ENCODE peak calls at places on chromosomes 6 and 20, in four cellular contexts. U is MM.1S, J is PC-3, G is HCT116. P is an unnamed sample.

GRCh38 chr20:58238490-58238889 is 10.0 kb upstream of the ANKRD60 start:
- DNase-seq in J (no peak), U (no peak), G (no peak), P (no peak)

GRCh38 chr6:53741417-53741816 is 53.4 kb upstream of the LRRC1 start:
- DNase-seq in G (no peak), J (no peak), U (no peak), P (no peak)

GRCh38 chr6:123745877-123746276 is 57.8 kb upstream of the NKAIN2 start:
- DNase-seq in G (no peak), U (no peak), J (no peak), P (no peak)

GRCh38 chr6:26161322-26161721 is 74.1 kb downstream of the HFE start:
- DNase-seq in G (no peak), J (peak), U (no peak), P (no peak)

GRCh38 chr6:55758156-55758942 is 117.0 kb downstream of the BMP5 start:
- DNase-seq in J (peak), G (no peak), U (no peak), P (no peak)

GRCh38 chr6:62466607-62467006 is 180.6 kb upstream of the KHDRBS2 start:
- DNase-seq in U (no peak), G (no peak), J (no peak), P (no peak)

GRCh38 chr20:57469418-57470211 is 55.3 kb downstream of the CTCFL start:
- DNase-seq in G (no peak), U (no peak), J (no peak), P (peak)

GRCh38 chr20:58790440-58790839 is 60.3 kb downstream of the GNAS-AS1 start:
- DNase-seq in G (no peak), J (peak), U (no peak), P (no peak)

GRCh38 chr6:3578981-3579380 is 122.1 kb upstream of the SLC22A23 start:
- DNase-seq in U (no peak), J (no peak), G (no peak), P (no peak)

GRCh38 chr6:16803294-16804006 is 42.2 kb upstream of the ATXN1 start:
- DNase-seq in G (no peak), J (no peak), U (no peak), P (no peak)

GRCh38 chr6:110039996-110040383 is 61.9 kb downstream of the GPR6 start:
- DNase-seq in J (peak), G (peak), U (peak), P (peak)

GRCh38 chr20:15917333-15917732 is 655.9 kb downstream of the KIF16B start:
- DNase-seq in U (no peak), J (peak), G (no peak), P (no peak)

GRCh38 chr20:54228841-54229240 is 21.0 kb downstream of the PFDN4 start:
- DNase-seq in U (no peak), G (no peak), J (peak), P (no peak)

GRCh38 chr6:26354162-26354561 is 10.8 kb upstream of the BTN3A2 start:
- DNase-seq in U (no peak), G (no peak), J (peak), P (no peak)

GRCh38 chr6:125236536-125237327 is 65.0 kb downstream of the HDDC2 start:
- DNase-seq in U (no peak), J (peak), G (no peak), P (no peak)

GRCh38 chr6:147226163-147226724 is 22.0 kb downstream of the STXBP5 start:
- DNase-seq in J (no peak), G (no peak), U (no peak), P (no peak)

GRCh38 chr6:147226877-147227276 is 22.7 kb downstream of the STXBP5 start:
- DNase-seq in G (no peak), J (no peak), U (no peak), P (no peak)

GRCh38 chr6:147231589-147231988 is 27.4 kb downstream of the STXBP5 start:
- DNase-seq in J (no peak), G (no peak), U (no peak), P (no peak)

GRCh38 chr6:147223751-147224150 is 19.5 kb downstream of the STXBP5 start:
- DNase-seq in J (no peak), U (no peak), G (no peak), P (no peak)

GRCh38 chr6:147227770-147228320 is 23.6 kb downstream of the STXBP5 start:
- DNase-seq in U (no peak), J (no peak), G (no peak), P (no peak)
- TF ChIP-seq EZH2phosphoT487 in U (no peak), J (no peak), G (no peak), P (no peak)

GRCh38 chr20:10706460-10706811 is 32.6 kb upstream of the JAG1 start:
- DNase-seq in G (no peak), U (no peak), J (no peak), P (no peak)
- TF ChIP-seq EZH2phosphoT487 in G (no peak), U (no peak), J (no peak), P (no peak)

GRCh38 chr20:47501117-47501482 is 587 bp upstream of the NCOA3 start:
- DNase-seq in U (no peak), G (no peak), J (peak), P (no peak)

GRCh38 chr20:47503685-47504084 is 2.0 kb downstream of the NCOA3 start:
- DNase-seq in G (no peak), J (peak), U (no peak), P (peak)

GRCh38 chr20:47502271-47502730 is 614 bp downstream of the NCOA3 start:
- DNase-seq in J (no peak), U (peak), G (no peak), P (no peak)

GRCh38 chr20:47501483-47502270 is at the start of gene NCOA3:
- DNase-seq in U (peak), G (peak), J (peak), P (peak)

GRCh38 chr20:47502801-47503239 is 1.1 kb downstream of the NCOA3 start:
- DNase-seq in G (no peak), U (peak), J (peak), P (peak)
- TF ChIP-seq EZH2phosphoT487 in G (no peak), U (no peak), J (no peak), P (no peak)

GRCh38 chr6:20793174-20793573 is 258.9 kb downstream of the CDKAL1 start:
- DNase-seq in G (no peak), U (no peak), J (no peak), P (no peak)

GRCh38 chr6:20791074-20791473 is 256.8 kb downstream of the CDKAL1 start:
- DNase-seq in J (no peak), G (no peak), U (no peak), P (no peak)

GRCh38 chr6:20791932-20792331 is 257.7 kb downstream of the CDKAL1 start:
- DNase-seq in J (no peak), U (no peak), G (no peak), P (no peak)

GRCh38 chr6:20790032-20790791 is 256.0 kb downstream of the CDKAL1 start:
- DNase-seq in G (no peak), J (no peak), U (no peak), P (no peak)

GRCh38 chr6:20789162-20789561 is 254.9 kb downstream of the CDKAL1 start:
- DNase-seq in U (no peak), G (no peak), J (no peak), P (no peak)
- TF ChIP-seq EZH2phosphoT487 in U (no peak), G (no peak), J (no peak), P (no peak)

P was measured in OCI-LY7.